ENCODE peak calls at places on chromosome 20, in nine cellular contexts. Z, D, U, K, W, E, G, H and Y are unnamed samples.

GRCh38 chr20:61556116-61556515 is 304.1 kb downstream of the CDH4 start:
- DNase-seq in Z (peak), D (no peak), U (no peak), K (no peak), W (peak), E (no peak), G (peak), H (peak), Y (no peak)

GRCh38 chr20:60271597-60271996 is 313.4 kb downstream of the CDH26 start:
- DNase-seq in Z (peak), D (no peak), U (no peak), K (no peak), W (no peak), E (no peak), G (no peak), H (no peak), Y (no peak)

GRCh38 chr20:35451295-35451694 is 4.1 kb upstream of the CEP250 start:
- DNase-seq in Z (peak), D (no peak), U (no peak), K (no peak), W (no peak), E (no peak), G (no peak), H (no peak), Y (no peak)

GRCh38 chr20:58339741-58340140 is 30.2 kb downstream of the RAB22A start:
- DNase-seq in Z (no peak), D (no peak), U (no peak), K (no peak), W (no peak), E (no peak), G (no peak), H (no peak), Y (no peak)

GRCh38 chr20:19566226-19566960 is 191.7 kb upstream of the RIN2 start:
- DNase-seq in Z (no peak), D (no peak), U (no peak), K (no peak), W (peak), E (no peak), G (peak), H (peak), Y (no peak)

GRCh38 chr20:53827996-53828672 is 234.5 kb upstream of the ZNF217 start:
- DNase-seq in Z (peak), D (no peak), U (peak), K (no peak), W (peak), E (no peak), G (peak), H (peak), Y (no peak)

GRCh38 chr20:7094438-7094997 is 327.0 kb downstream of the BMP2 start:
- DNase-seq in Z (peak), D (no peak), U (peak), K (peak), W (peak), E (no peak), G (peak), H (peak), Y (peak)

GRCh38 chr20:59672576-59672975 is 68.2 kb downstream of the PHACTR3 start:
- DNase-seq in Z (no peak), D (no peak), U (no peak), K (no peak), W (no peak), E (peak), G (no peak), H (no peak), Y (no peak)

GRCh38 chr20:34485068-34485634 is 31.1 kb upstream of the DYNLRB1 start:
- DNase-seq in Z (no peak), D (no peak), U (no peak), K (no peak), W (no peak), E (no peak), G (no peak), H (no peak), Y (no peak)

GRCh38 chr20:58669287-58670006 is 18.4 kb downstream of the STX16 start:
- DNase-seq in Z (no peak), D (no peak), U (no peak), K (no peak), W (no peak), E (no peak), G (no peak), H (no peak), Y (no peak)

GRCh38 chr20:334578-334977 is 9.2 kb downstream of the SOX12 start:
- DNase-seq in Z (no peak), D (no peak), U (no peak), K (no peak), W (no peak), E (no peak), G (no peak), H (no peak), Y (no peak)

GRCh38 chr20:25299801-25300200 is 51.9 kb downstream of the PYGB start:
- DNase-seq in Z (peak), D (no peak), U (no peak), K (no peak), W (peak), E (no peak), G (no peak), H (peak), Y (no peak)

GRCh38 chr20:2421247-2421646 is 40.5 kb downstream of the TGM6 start:
- DNase-seq in Z (peak), D (no peak), U (no peak), K (no peak), W (no peak), E (no peak), G (peak), H (no peak), Y (no peak)

GRCh38 chr20:58233881-58234528 is 5.6 kb upstream of the ANKRD60 start:
- DNase-seq in Z (no peak), D (no peak), U (peak), K (peak), W (no peak), E (peak), G (no peak), H (no peak), Y (no peak)

GRCh38 chr20:36066777-36067176 is 87.8 kb upstream of the EPB41L1 start:
- DNase-seq in Z (no peak), D (no peak), U (no peak), K (no peak), W (no peak), E (no peak), G (no peak), H (no peak), Y (no peak)

GRCh38 chr20:62977613-62978558 is 25.4 kb downstream of the SLC17A9 start:
- DNase-seq in Z (peak), D (no peak), U (no peak), K (no peak), W (no peak), E (peak), G (no peak), H (no peak), Y (no peak)

GRCh38 chr20:51554538-51555165 is 12.1 kb upstream of the NFATC2 start:
- DNase-seq in Z (peak), D (no peak), U (no peak), K (no peak), W (peak), E (peak), G (peak), H (no peak), Y (no peak)

GRCh38 chr20:25675161-25675560 is 21.5 kb downstream of the ZNF337 start:
- DNase-seq in Z (no peak), D (no peak), U (no peak), K (no peak), W (no peak), E (no peak), G (no peak), H (no peak), Y (no peak)

GRCh38 chr20:53434662-53435061 is 159.0 kb downstream of the ZNF217 start:
- DNase-seq in Z (no peak), D (no peak), U (no peak), K (no peak), W (no peak), E (no peak), G (no peak), H (no peak), Y (no peak)

GRCh38 chr20:33947709-33948295 is 45.9 kb upstream of the RALY start:
- DNase-seq in Z (peak), D (no peak), U (peak), K (peak), W (peak), E (peak), G (peak), H (peak), Y (no peak)

GRCh38 chr20:41286240-41286851 is 31.2 kb downstream of the ZHX3 start:
- DNase-seq in Z (no peak), D (no peak), U (no peak), K (no peak), W (no peak), E (no peak), G (no peak), H (no peak), Y (no peak)

GRCh38 chr20:14522595-14522994 is 185.2 kb upstream of the FLRT3 start:
- DNase-seq in Z (peak), D (no peak), U (no peak), K (no peak), W (no peak), E (no peak), G (no peak), H (no peak), Y (no peak)

GRCh38 chr20:63552481-63553249 is 1.3 kb upstream of the FNDC11 start:
- DNase-seq in Z (no peak), D (no peak), U (peak), K (no peak), W (no peak), E (peak), G (no peak), H (no peak), Y (no peak)

GRCh38 chr20:63278661-63279060 is 6.0 kb downstream of the ARFGAP1 start:
- DNase-seq in Z (no peak), D (no peak), U (no peak), K (no peak), W (no peak), E (no peak), G (no peak), H (no peak), Y (no peak)

GRCh38 chr20:6121504-6121903 is 1.3 kb downstream of the FERMT1 start:
- DNase-seq in Z (no peak), D (no peak), U (no peak), K (no peak), W (no peak), E (no peak), G (no peak), H (no peak), Y (no peak)

GRCh38 chr20:45842169-45842812 is 8.7 kb downstream of the SNX21 start:
- DNase-seq in Z (no peak), D (no peak), U (peak), K (no peak), W (no peak), E (no peak), G (no peak), H (peak), Y (no peak)